ENCODE peak calls at places on chromosomes 5 and 9, in eight cellular contexts. G is naive B cell; O is WTC11; Y is NCI-H510A treated with DMSO at 0.1 percent for 48 hours; S is SW 1271; U is GM04503; L is stimulated activated CD8-positive, alpha-beta memory T cell treated with anti-CD3 and anti-CD28 coated beads, Interleukin-7, amount 100 ng/mL, for 1 hour; V is HT-29. W is an unnamed sample.

GRCh38 chr9:131282175-131282574 is 5.9 kb upstream of the FAM78A start:
- DNase-seq in O (no peak), G (no peak), S (no peak), Y (no peak), U (no peak), V (no peak), L (no peak), W (no peak)

GRCh38 chr9:2227468-2227867 is 212.3 kb downstream of the SMARCA2 start:
- DNase-seq in G (no peak), S (no peak), V (no peak), U (peak; percentile 34), O (no peak), L (no peak), Y (no peak), W (no peak)

GRCh38 chr5:673837-674629 is 19.1 kb downstream of the TPPP start:
- DNase-seq in L (no peak), U (no peak), S (no peak), V (peak; percentile 65), O (no peak), G (no peak), Y (no peak), W (no peak)

GRCh38 chr9:135753391-135754105 is 51.6 kb downstream of the KCNT1 start:
- DNase-seq in L (no peak), V (no peak), U (no peak), Y (no peak), S (no peak), G (no peak), O (no peak), W (no peak)

GRCh38 chr5:17224858-17225436 is 7.5 kb downstream of the BASP1 start:
- DNase-seq in L (no peak), O (no peak), S (no peak), G (no peak), U (no peak), V (no peak), Y (no peak), W (no peak)

GRCh38 chr5:76716456-76717157 is 681 bp downstream of the F2R start:
- DNase-seq in O (peak; percentile 37), L (no peak), S (no peak), G (no peak), V (peak; percentile 27), Y (peak; percentile 2), U (no peak), W (no peak)

GRCh38 chr5:126913316-126913715 is 117.0 kb downstream of the MARCHF3 start:
- DNase-seq in G (no peak), L (no peak), O (no peak), V (no peak), S (no peak), U (no peak), Y (no peak), W (no peak)

GRCh38 chr5:135244620-135245021 is 154.4 kb downstream of the MACROH2A1 start:
- DNase-seq in U (no peak), L (no peak), O (no peak), V (no peak), Y (no peak), S (no peak), G (no peak), W (no peak)

GRCh38 chr9:9998491-9999287 is 614.1 kb downstream of the PTPRD start:
- DNase-seq in S (no peak), L (no peak), O (no peak), G (no peak), U (no peak), V (peak; percentile 31), Y (peak; percentile 10), W (no peak)

GRCh38 chr5:1118231-1118698 is 6.4 kb upstream of the SLC12A7 start:
- DNase-seq in S (no peak), Y (peak; percentile 83), G (no peak), V (peak; percentile 45), U (no peak), O (no peak), L (no peak), W (no peak)

GRCh38 chr5:1008451-1009358 is at the start of gene NKD2:
- DNase-seq in S (no peak), G (peak; percentile 52), U (no peak), Y (peak; percentile 72), L (peak; percentile 19), O (peak; percentile 66), V (peak; percentile 45), W (no peak)

GRCh38 chr9:27152398-27152715 is 43.3 kb downstream of the TEK start:
- DNase-seq in U (no peak), G (no peak), O (no peak), V (no peak), Y (no peak), L (no peak), S (no peak), W (no peak)

GRCh38 chr9:122350577-122351355 is 20.1 kb upstream of the PTGS1 start:
- DNase-seq in U (no peak), V (peak; percentile 86), Y (peak; percentile 70), L (peak; percentile 53), S (peak; percentile 28), G (peak; percentile 70), O (peak; percentile 90), W (peak; percentile 27)

GRCh38 chr9:80440724-80441123 is 869.0 kb downstream of the TLE4 start:
- DNase-seq in O (no peak), S (no peak), V (no peak), G (no peak), U (no peak), Y (no peak), L (no peak), W (no peak)

GRCh38 chr5:143401846-143402463 is 1.5 kb downstream of the NR3C1 start:
- DNase-seq in S (no peak), G (no peak), U (no peak), Y (no peak), L (no peak), V (no peak), O (no peak), W (no peak)

GRCh38 chr5:124583469-124584350 is 162.7 kb downstream of the ZNF608 start:
- DNase-seq in S (no peak), G (peak; percentile 71), V (peak; percentile 52), Y (peak; percentile 55), L (no peak), O (no peak), U (peak; percentile 25), W (peak; percentile 40)